ENCODE peak calls at places on chromosomes 11 and 22, in five cellular contexts. X, M, T, E and A are unnamed samples.

GRCh38 chr22:19761500-19762314 is 1.1 kb downstream of the TBX1 start:
- DNase-seq in X (no peak), M (no peak), T (no peak), E (no peak), A (no peak)

GRCh38 chr22:30423296-30423958 is 2.1 kb upstream of the MTFP1 start:
- DNase-seq in X (no peak), T (peak; percentile 47), E (no peak), M (peak; percentile 19), A (no peak)

GRCh38 chr11:67240575-67241389 is 25.5 kb upstream of the GRK2 start:
- DNase-seq in T (no peak), X (no peak), M (peak; percentile 49), E (peak; percentile 85), A (peak; percentile 83)

GRCh38 chr11:73072935-73073481 is 69.1 kb downstream of the FCHSD2 start:
- DNase-seq in T (no peak), X (peak; percentile 61), M (no peak), E (peak; percentile 51), A (peak; percentile 44)

GRCh38 chr11:33256031-33256807 is 962 bp upstream of the HIPK3 start:
- DNase-seq in E (no peak), T (peak; percentile 23), M (no peak), X (no peak), A (no peak)

GRCh38 chr11:16610213-16610737 is 128.2 kb upstream of the C11orf58 start:
- DNase-seq in M (no peak), T (no peak), X (no peak), E (no peak), A (no peak)

GRCh38 chr11:115895594-115895993 is 391.4 kb upstream of the CADM1 start:
- DNase-seq in T (no peak), E (no peak), X (no peak), M (no peak), A (no peak)

GRCh38 chr22:32849501-32849900 is 48.0 kb downstream of the TIMP3 start:
- DNase-seq in T (no peak), E (no peak), M (no peak), X (no peak), A (no peak)

GRCh38 chr11:56906683-56907148 is 82.0 kb upstream of the OR5AK2 start:
- DNase-seq in T (no peak), X (no peak), E (no peak), M (no peak), A (no peak)

GRCh38 chr11:102623998-102624397 is 1.1 kb downstream of the MMP20 start:
- DNase-seq in T (no peak), E (no peak), X (no peak), M (no peak), A (no peak)

GRCh38 chr22:30667092-30667485 is 586 bp downstream of the DUSP18 start:
- DNase-seq in T (no peak), M (no peak), E (no peak), X (no peak), A (no peak)

GRCh38 chr11:128776088-128776433 is 82.2 kb downstream of the FLI1 start:
- DNase-seq in M (no peak), T (no peak), X (no peak), E (no peak), A (no peak)